ENCODE peak calls at places on chromosomes 1 and 21, in six cellular contexts. J is substantia nigra; S is HFF-Myc; E is stimulated activated CD4-positive, alpha-beta T cell treated with anti-CD3 and anti-CD28 coated beads, Interleukin-4, amount 100 ng/mL, for 24 hours; K is uterus; T is amniotic stem cell. L is an unnamed sample.

GRCh38 chr1:100423832-100424337 is 71.6 kb downstream of the CDC14A start:
- DNase-seq in J (no peak), S (no peak), E (no peak), K (no peak), T (no peak), L (no peak)

GRCh38 chr1:214305164-214305751 is 24.3 kb downstream of the SMYD2 start:
- DNase-seq in J (no peak), S (no peak), E (no peak), K (no peak), T (no peak), L (no peak)

GRCh38 chr1:94739521-94740061 is 80.6 kb upstream of the SLC44A3 start:
- DNase-seq in J (no peak), S (peak; percentile 77), E (no peak), K (no peak), T (no peak), L (no peak)

GRCh38 chr1:186722711-186723309 is 42.6 kb upstream of the PTGS2 start:
- DNase-seq in J (no peak), S (peak; percentile 42), E (peak; percentile 9), K (no peak), T (peak; percentile 7), L (peak; percentile 44)

GRCh38 chr1:39981957-39982356 is 27.0 kb downstream of the MFSD2A start:
- DNase-seq in J (no peak), S (peak; percentile 45), E (no peak), K (no peak), T (peak; percentile 50), L (no peak)

GRCh38 chr1:59057801-59058200 is 239.1 kb upstream of the FGGY start:
- DNase-seq in J (no peak), S (no peak), E (no peak), K (no peak), T (no peak), L (no peak)

GRCh38 chr1:47682786-47683350 is 245.0 kb downstream of the FOXD2 start:
- DNase-seq in J (no peak), S (no peak), E (no peak), K (no peak), T (no peak), L (no peak)

GRCh38 chr1:162372159-162373071 is 4.2 kb downstream of the SPATA46 start:
- DNase-seq in J (no peak), S (no peak), E (no peak), K (no peak), T (no peak), L (no peak)

GRCh38 chr21:29148535-29148934 is 18.1 kb downstream of the MAP3K7CL start:
- DNase-seq in J (no peak), S (no peak), E (no peak), K (no peak), T (no peak), L (no peak)

GRCh38 chr1:89566761-89567174 is 42.1 kb downstream of the LRRC8B start:
- DNase-seq in J (peak; percentile 56), S (no peak), E (no peak), K (no peak), T (no peak), L (no peak)

GRCh38 chr1:78054972-78055371 is 9.2 kb downstream of the GIPC2 start:
- DNase-seq in J (no peak), S (no peak), E (no peak), K (no peak), T (no peak), L (no peak)

GRCh38 chr1:4485398-4485797 is 169.0 kb upstream of the AJAP1 start:
- DNase-seq in J (no peak), S (no peak), E (no peak), K (no peak), T (no peak), L (no peak)

GRCh38 chr21:35641271-35642016 is 418.9 kb downstream of the SETD4 start:
- DNase-seq in J (no peak), S (no peak), E (no peak), K (no peak), T (peak; percentile 28), L (no peak)

GRCh38 chr1:23915470-23915869 is 2.3 kb upstream of the CNR2 start:
- DNase-seq in J (no peak), S (no peak), E (no peak), K (no peak), T (no peak), L (no peak)

GRCh38 chr1:81954388-81955023 is 153.8 kb downstream of the ADGRL2 start:
- DNase-seq in J (no peak), S (no peak), E (no peak), K (no peak), T (no peak), L (no peak)

GRCh38 chr1:87147851-87148250 is 180.8 kb upstream of the LMO4 start:
- DNase-seq in J (no peak), S (no peak), E (no peak), K (no peak), T (no peak), L (no peak)

GRCh38 chr1:29201595-29202051 is 19.9 kb upstream of the SRSF4 start:
- DNase-seq in J (no peak), S (no peak), E (no peak), K (no peak), T (no peak), L (no peak)

GRCh38 chr1:57115030-57115614 is 149.3 kb upstream of the C8B start:
- DNase-seq in J (no peak), S (no peak), E (no peak), K (no peak), T (no peak), L (no peak)

GRCh38 chr21:44370027-44370735 is 16.8 kb downstream of the TRPM2 start:
- DNase-seq in J (no peak), S (peak; percentile 29), E (no peak), K (no peak), T (peak; percentile 55), L (no peak)

GRCh38 chr1:237042892-237043576 is 1.1 kb downstream of the RYR2 start:
- DNase-seq in J (peak; percentile 4), S (no peak), E (no peak), K (no peak), T (no peak), L (no peak)

GRCh38 chr1:211589782-211590721 is 11.1 kb upstream of the SLC30A1 start:
- DNase-seq in J (peak; percentile 38), S (no peak), E (no peak), K (peak; percentile 61), T (no peak), L (no peak)

GRCh38 chr1:214086945-214087344 is 99.2 kb downstream of the PROX1 start:
- DNase-seq in J (no peak), S (no peak), E (no peak), K (no peak), T (no peak), L (no peak)

GRCh38 chr21:44455524-44456206 is 355 bp downstream of the LRRC3 start:
- DNase-seq in J (no peak), S (no peak), E (peak; percentile 30), K (no peak), T (no peak), L (no peak)

GRCh38 chr21:44930543-44930981 is 9.3 kb upstream of the SLX9 start:
- DNase-seq in J (no peak), S (no peak), E (peak; percentile 59), K (no peak), T (no peak), L (no peak)

GRCh38 chr1:109444376-109444775 is 18.1 kb upstream of the PSMA5 start:
- DNase-seq in J (no peak), S (no peak), E (no peak), K (no peak), T (no peak), L (no peak)

GRCh38 chr21:38244885-38245869 is 11.6 kb upstream of the KCNJ15 start:
- DNase-seq in J (no peak), S (peak; percentile 98), E (peak; percentile 74), K (no peak), T (peak; percentile 20), L (peak; percentile 18)

GRCh38 chr1:92051948-92052347 is 22.2 kb downstream of the EPHX4 start:
- DNase-seq in J (no peak), S (no peak), E (no peak), K (no peak), T (no peak), L (no peak)

GRCh38 chr1:224641030-224641429 is 24.9 kb downstream of the CNIH3 start:
- DNase-seq in J (no peak), S (no peak), E (no peak), K (no peak), T (no peak), L (no peak)

GRCh38 chr21:16870116-16870515 is 642.7 kb upstream of the CXADR start:
- DNase-seq in J (no peak), S (no peak), E (no peak), K (no peak), T (no peak), L (no peak)

GRCh38 chr1:226943156-226943555 is 3.1 kb downstream of the COQ8A start:
- DNase-seq in J (no peak), S (no peak), E (no peak), K (no peak), T (no peak), L (no peak)

GRCh38 chr1:19435851-19436465 is 49.4 kb downstream of the CAPZB start:
- DNase-seq in J (no peak), S (no peak), E (peak; percentile 60), K (no peak), T (peak; percentile 39), L (no peak)

GRCh38 chr1:205355054-205355453 is 1.7 kb downstream of the KLHDC8A start:
- DNase-seq in J (peak; percentile 22), S (no peak), E (no peak), K (no peak), T (no peak), L (no peak)

GRCh38 chr1:202018476-202019234 is 8.3 kb downstream of the ELF3 start:
- DNase-seq in J (no peak), S (no peak), E (no peak), K (no peak), T (no peak), L (no peak)